ENCODE peak calls at places on chromosome 9, in four cellular contexts. Y is fibroblast of the aortic adventitia, P is A549, S is epithelial cell of proximal tubule. R is an unnamed sample.

GRCh38 chr9:36765468-36766341 is 193.0 kb downstream of the MELK start:
- DNase-seq in Y (peak), P (peak), S (no peak), R (peak)

GRCh38 chr9:129242971-129243561 is 65.0 kb upstream of the IER5L start:
- DNase-seq in Y (peak), P (no peak), S (no peak), R (no peak)

GRCh38 chr9:129442791-129443511 is 177.9 kb downstream of the C9orf50 start:
- DNase-seq in Y (no peak), P (no peak), S (no peak), R (no peak)

GRCh38 chr9:88230612-88231011 is 92.3 kb upstream of the SPATA31C2 start:
- DNase-seq in Y (peak), P (no peak), S (no peak), R (no peak)

GRCh38 chr9:108191065-108191464 is 664.7 kb downstream of the ACTL7B start:
- DNase-seq in Y (no peak), P (no peak), S (no peak), R (no peak)

GRCh38 chr9:93575706-93576295 is 583 bp upstream of the PHF2 start:
- DNase-seq in Y (peak), P (peak), S (no peak), R (no peak)

GRCh38 chr9:132144708-132145365 is 17.0 kb upstream of the NTNG2 start:
- DNase-seq in Y (peak), P (peak), S (no peak), R (no peak)

GRCh38 chr9:98121096-98121495 is 2.1 kb upstream of the TRIM14 start:
- DNase-seq in Y (no peak), P (peak), S (peak), R (no peak)

GRCh38 chr9:109574061-109574882 is 76.2 kb upstream of the PTPN3 start:
- DNase-seq in Y (peak), P (peak), S (peak), R (peak)

GRCh38 chr9:113875917-113876805 is at the start of gene ZNF618:
- DNase-seq in Y (no peak), P (peak), S (no peak), R (no peak)

GRCh38 chr9:86099695-86100364 is 472 bp upstream of the GOLM1 start:
- DNase-seq in Y (peak), P (peak), S (no peak), R (peak)

GRCh38 chr9:116015855-116016254 is 137.7 kb upstream of the PAPPA start:
- DNase-seq in Y (peak), P (no peak), S (no peak), R (no peak)

GRCh38 chr9:99307846-99308245 is 85.8 kb downstream of the SEC61B start:
- DNase-seq in Y (no peak), P (no peak), S (no peak), R (no peak)

GRCh38 chr9:8733096-8733954 is 933.7 kb upstream of the DMAC1 start:
- DNase-seq in Y (peak), P (no peak), S (no peak), R (no peak)

GRCh38 chr9:98334796-98335195 is 79.3 kb upstream of the TBC1D2 start:
- DNase-seq in Y (no peak), P (no peak), S (no peak), R (no peak)

GRCh38 chr9:113675475-113675941 is 200.6 kb upstream of the ZNF618 start:
- DNase-seq in Y (peak), P (no peak), S (no peak), R (peak)

GRCh38 chr9:112555844-112556482 is 69.3 kb downstream of the KIAA1958 start:
- DNase-seq in Y (no peak), P (no peak), S (no peak), R (no peak)
- TF ChIP-seq CTCF in Y (no peak), P (no peak), S (no peak), R (no peak)

GRCh38 chr9:125296843-125297372 is 35.3 kb downstream of the GAPVD1 start:
- DNase-seq in Y (no peak), P (peak), S (no peak), R (no peak)
- H3K4me3 ChIP-seq in Y (no peak), P (no peak), S (no peak), R (no peak)

DNA sequence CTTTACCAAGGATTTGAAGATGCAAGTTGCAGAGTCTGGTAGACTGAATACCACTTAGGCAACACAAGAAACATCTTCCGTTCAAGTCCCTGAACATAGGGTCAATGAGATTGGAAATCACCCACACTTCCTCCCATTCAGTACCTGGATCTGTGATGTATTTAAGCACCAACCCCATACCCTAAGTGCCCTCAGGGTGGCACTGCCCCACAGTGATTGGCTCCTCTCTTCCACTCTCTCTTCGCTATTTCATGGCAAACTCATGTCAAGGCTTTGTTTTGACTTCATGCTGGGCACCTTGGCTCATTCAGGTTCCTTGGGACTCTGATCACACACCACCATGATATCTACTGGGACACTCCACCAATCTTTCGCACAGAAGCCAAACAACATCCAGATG is 53.7 kb downstream of the GGTA1 start:
- DNase-seq in Y (no peak), P (peak), S (no peak), R (no peak)
- TF ChIP-seq CTCF in Y (no peak), P (peak), S (peak), R (no peak)

GRCh38 chr9:123003467-123003866 is 30.0 kb upstream of the GPR21 start:
- DNase-seq in Y (peak), P (no peak), S (no peak), R (no peak)
- H3K4me3 ChIP-seq in Y (no peak), P (no peak), S (no peak), R (no peak)

GRCh38 chr9:13963005-13963653 is 350.8 kb downstream of the NFIB start:
- DNase-seq in Y (no peak), P (no peak), S (no peak), R (no peak)
- TF ChIP-seq CTCF in Y (no peak), P (no peak), S (no peak), R (no peak)

GRCh38 chr9:133459476-133460404 is at the start of gene CACFD1:
- DNase-seq in Y (peak), P (peak), S (peak), R (peak)

GRCh38 chr9:133460405-133461175 is 812 bp downstream of the CACFD1 start:
- DNase-seq in Y (peak), P (peak), S (no peak), R (no peak)

GRCh38 chr9:133457233-133457632 is 2.5 kb upstream of the CACFD1 start:
- DNase-seq in Y (no peak), P (no peak), S (no peak), R (no peak)

GRCh38 chr9:133457748-133458147 is 2.0 kb upstream of the CACFD1 start:
- DNase-seq in Y (no peak), P (no peak), S (no peak), R (no peak)

GRCh38 chr9:133458643-133459312 is 1.0 kb upstream of the CACFD1 start:
- DNase-seq in Y (no peak), P (no peak), S (no peak), R (no peak)
- H3K4me3 ChIP-seq in Y (peak), P (peak), S (peak), R (peak)

GRCh38 chr9:32551491-32552049 is 557 bp upstream of the SMIM27 start:
- DNase-seq in Y (peak), P (peak), S (no peak), R (no peak)

GRCh38 chr9:32550609-32551490 is 1.3 kb upstream of the SMIM27 start:
- DNase-seq in Y (peak), P (peak), S (no peak), R (peak)

GRCh38 chr9:32554107-32554506 is 1.7 kb upstream of the TOPORS start:
- DNase-seq in Y (peak), P (no peak), S (no peak), R (no peak)

GRCh38 chr9:32550046-32550608 is 2.0 kb upstream of the SMIM27 start:
- DNase-seq in Y (peak), P (peak), S (peak), R (no peak)

DNA sequence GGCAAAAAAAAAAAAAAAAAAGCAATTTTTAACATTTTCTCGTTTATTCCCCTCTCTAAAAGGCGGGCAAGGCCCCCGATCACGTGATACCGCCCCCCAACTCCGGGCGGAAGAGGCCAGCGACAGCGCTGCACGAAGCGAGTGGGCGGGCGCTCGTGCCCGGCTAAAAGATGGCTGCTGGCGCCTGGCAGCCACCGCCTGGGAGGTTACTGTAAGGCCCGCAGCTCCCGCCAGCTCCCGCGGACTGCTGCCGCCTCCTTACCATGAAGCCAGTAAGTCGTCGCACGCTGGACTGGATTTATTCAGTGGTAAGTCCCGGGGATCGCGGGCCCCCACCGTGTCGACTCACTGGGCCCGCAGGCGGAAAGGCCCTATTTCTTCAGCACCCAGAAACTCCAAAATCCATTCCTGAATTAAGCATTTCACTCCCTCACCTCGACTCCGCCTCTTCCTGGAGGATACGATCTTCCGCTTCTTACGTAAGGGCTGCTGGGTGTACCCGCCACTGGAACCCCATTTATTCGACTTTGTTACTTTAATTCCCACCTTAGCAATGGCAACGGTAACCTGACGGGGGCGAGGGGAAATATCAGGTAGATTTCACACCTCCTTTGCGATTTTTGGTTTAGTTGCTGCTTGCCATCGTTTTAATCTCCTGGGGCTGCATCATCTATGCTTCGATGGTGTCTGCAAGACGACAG is at the start of the genes SMIM27 and TOPORS:
- DNase-seq in Y (peak), P (peak), S (no peak), R (peak)
- TF ChIP-seq CTCF in Y (no peak), P (no peak), S (no peak), R (no peak)

DNA sequence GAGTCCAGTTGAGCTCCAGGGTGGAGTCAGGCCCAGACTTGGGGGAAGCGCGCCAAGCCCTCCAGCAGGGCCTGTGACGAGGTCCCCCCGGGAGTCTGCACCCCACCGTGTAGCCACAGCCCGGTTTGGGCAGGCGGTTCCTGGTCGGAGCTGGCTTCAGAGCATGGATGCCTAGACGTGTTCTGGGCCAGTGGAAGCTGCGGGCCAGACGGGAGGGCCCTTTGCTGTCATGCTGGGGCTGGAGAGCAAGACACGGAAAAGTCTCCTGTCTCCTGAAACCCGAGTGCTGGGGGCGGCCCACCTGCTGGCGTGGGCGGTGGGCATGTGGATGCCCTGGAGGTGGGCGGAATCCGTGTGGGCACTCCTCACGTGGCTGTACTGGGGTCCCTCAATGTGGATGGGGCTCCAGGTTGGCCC is 1.9 kb downstream of the GPSM1 start:
- DNase-seq in Y (peak), P (no peak), S (no peak), R (no peak)
- H3K4me3 ChIP-seq in Y (peak), P (no peak), S (no peak), R (peak)

GRCh38 chr9:101796044-101796443 is 57.6 kb upstream of the GRIN3A start:
- DNase-seq in Y (no peak), P (no peak), S (no peak), R (no peak)

GRCh38 chr9:101792475-101792874 is 54.0 kb upstream of the GRIN3A start:
- DNase-seq in Y (no peak), P (no peak), S (no peak), R (no peak)

GRCh38 chr9:101791533-101791932 is 53.1 kb upstream of the GRIN3A start:
- DNase-seq in Y (no peak), P (no peak), S (no peak), R (no peak)

GRCh38 chr9:101795147-101795546 is 56.7 kb upstream of the GRIN3A start:
- DNase-seq in Y (no peak), P (no peak), S (no peak), R (no peak)

DNA sequence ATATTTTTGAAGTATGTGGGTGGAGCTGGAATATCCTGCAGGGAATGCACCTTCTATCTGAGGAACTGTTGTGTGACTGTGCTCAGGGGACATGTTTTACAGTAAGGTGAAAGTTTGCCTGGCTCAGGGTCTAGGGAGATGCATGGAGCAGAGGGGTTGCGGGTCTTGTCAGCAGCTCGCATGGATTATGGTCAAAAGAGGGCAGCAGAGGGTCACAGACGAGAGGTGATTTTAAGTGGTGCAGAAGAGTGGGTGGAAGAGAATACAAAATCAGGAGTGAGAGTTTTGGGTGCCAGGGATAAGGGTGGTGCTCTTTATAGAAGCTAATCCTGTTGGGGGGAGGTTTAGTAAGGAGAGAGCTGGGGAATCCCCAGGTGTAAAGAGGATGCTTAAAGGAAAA is 53.5 kb upstream of the GRIN3A start:
- DNase-seq in Y (peak), P (peak), S (no peak), R (no peak)
- TF ChIP-seq CTCF in Y (no peak), P (peak), S (peak), R (peak)

GRCh38 chr9:126357074-126357473 is 30.4 kb downstream of the MVB12B start:
- DNase-seq in Y (no peak), P (no peak), S (no peak), R (no peak)
- H3K4me3 ChIP-seq in Y (no peak), P (no peak), S (no peak), R (no peak)